ENCODE peak calls at places on chromosomes 16 and 17, in ten cellular contexts. One of them, this sample, is unnamed.

GRCh38 chr17:36592316-36592710 is 634 bp downstream of the DHRS11 start:
- DNase-seq in dorsolateral prefrontal cortex: peak; percentile 38
- DNase-seq in epithelial cell of esophagus: peak; percentile 35
- DNase-seq in GM04503: no peak
- DNase-seq in nephron progenitor cell: peak; percentile 40
- DNase-seq in HS-27A: no peak
- DNase-seq in EH: peak; percentile 40
- DNase-seq in RKO: peak; percentile 42
- DNase-seq in NCI-H510A treated with DMSO at 0.1 percent for 48 hours: peak; percentile 24
- DNase-seq in activated T-cell treated with anti-CD3 and anti-CD28 coated beads for 1 hour: no peak
- DNase-seq in this sample: peak; percentile 28

GRCh38 chr16:89904606-89905510 is 13.8 kb upstream of the MC1R start:
- DNase-seq in dorsolateral prefrontal cortex: no peak
- DNase-seq in epithelial cell of esophagus: peak; percentile 51
- DNase-seq in GM04503: no peak
- DNase-seq in nephron progenitor cell: no peak
- DNase-seq in HS-27A: no peak
- DNase-seq in EH: no peak
- DNase-seq in RKO: no peak
- DNase-seq in NCI-H510A treated with DMSO at 0.1 percent for 48 hours: no peak
- DNase-seq in activated T-cell treated with anti-CD3 and anti-CD28 coated beads for 1 hour: no peak
- DNase-seq in this sample: no peak

GRCh38 chr17:64319531-64319930 is 56.5 kb upstream of the TEX2 start:
- DNase-seq in dorsolateral prefrontal cortex: no peak
- DNase-seq in epithelial cell of esophagus: no peak
- DNase-seq in GM04503: no peak
- DNase-seq in nephron progenitor cell: no peak
- DNase-seq in HS-27A: no peak
- DNase-seq in EH: no peak
- DNase-seq in RKO: no peak
- DNase-seq in NCI-H510A treated with DMSO at 0.1 percent for 48 hours: no peak
- DNase-seq in activated T-cell treated with anti-CD3 and anti-CD28 coated beads for 1 hour: no peak
- DNase-seq in this sample: no peak

GRCh38 chr17:39925282-39926134 is 1.9 kb downstream of the ORMDL3 start:
- DNase-seq in dorsolateral prefrontal cortex: no peak
- DNase-seq in epithelial cell of esophagus: no peak
- DNase-seq in GM04503: no peak
- DNase-seq in nephron progenitor cell: no peak
- DNase-seq in HS-27A: no peak
- DNase-seq in EH: no peak
- DNase-seq in RKO: no peak
- DNase-seq in NCI-H510A treated with DMSO at 0.1 percent for 48 hours: peak; percentile 17
- DNase-seq in activated T-cell treated with anti-CD3 and anti-CD28 coated beads for 1 hour: no peak
- DNase-seq in this sample: no peak

GRCh38 chr16:86979984-86980553 is 337.1 kb downstream of the C16orf95 start:
- DNase-seq in dorsolateral prefrontal cortex: no peak
- DNase-seq in epithelial cell of esophagus: no peak
- DNase-seq in GM04503: no peak
- DNase-seq in nephron progenitor cell: no peak
- DNase-seq in HS-27A: no peak
- DNase-seq in EH: no peak
- DNase-seq in RKO: no peak
- DNase-seq in NCI-H510A treated with DMSO at 0.1 percent for 48 hours: no peak
- DNase-seq in activated T-cell treated with anti-CD3 and anti-CD28 coated beads for 1 hour: no peak
- DNase-seq in this sample: no peak

GRCh38 chr17:12545877-12546513 is 119.7 kb upstream of the MYOCD start:
- DNase-seq in dorsolateral prefrontal cortex: peak; percentile 6
- DNase-seq in epithelial cell of esophagus: peak; percentile 56
- DNase-seq in GM04503: no peak
- DNase-seq in nephron progenitor cell: peak; percentile 50
- DNase-seq in HS-27A: no peak
- DNase-seq in EH: peak; percentile 74
- DNase-seq in RKO: peak; percentile 73
- DNase-seq in NCI-H510A treated with DMSO at 0.1 percent for 48 hours: peak; percentile 0
- DNase-seq in activated T-cell treated with anti-CD3 and anti-CD28 coated beads for 1 hour: no peak
- DNase-seq in this sample: peak; percentile 55

GRCh38 chr17:65556014-65556909 is 5.2 kb downstream of the AXIN2 start:
- DNase-seq in dorsolateral prefrontal cortex: peak; percentile 79
- DNase-seq in epithelial cell of esophagus: peak; percentile 46
- DNase-seq in GM04503: no peak
- DNase-seq in nephron progenitor cell: peak; percentile 95
- DNase-seq in HS-27A: no peak
- DNase-seq in EH: peak; percentile 59
- DNase-seq in RKO: peak; percentile 40
- DNase-seq in NCI-H510A treated with DMSO at 0.1 percent for 48 hours: peak; percentile 68
- DNase-seq in activated T-cell treated with anti-CD3 and anti-CD28 coated beads for 1 hour: peak; percentile 98
- DNase-seq in this sample: peak; percentile 84

GRCh38 chr17:5419959-5420653 is at the start of gene RPAIN:
- DNase-seq in dorsolateral prefrontal cortex: peak; percentile 90
- DNase-seq in epithelial cell of esophagus: peak; percentile 9
- DNase-seq in GM04503: peak; percentile 48
- DNase-seq in nephron progenitor cell: peak; percentile 78
- DNase-seq in HS-27A: no peak
- DNase-seq in EH: peak; percentile 85
- DNase-seq in RKO: peak; percentile 91
- DNase-seq in NCI-H510A treated with DMSO at 0.1 percent for 48 hours: peak; percentile 96
- DNase-seq in activated T-cell treated with anti-CD3 and anti-CD28 coated beads for 1 hour: peak; percentile 76
- DNase-seq in this sample: peak; percentile 72

GRCh38 chr16:10895053-10895946 is 18.3 kb downstream of the CIITA start:
- DNase-seq in dorsolateral prefrontal cortex: no peak
- DNase-seq in epithelial cell of esophagus: peak; percentile 50
- DNase-seq in GM04503: no peak
- DNase-seq in nephron progenitor cell: peak; percentile 95
- DNase-seq in HS-27A: no peak
- DNase-seq in EH: peak; percentile 59
- DNase-seq in RKO: peak; percentile 36
- DNase-seq in NCI-H510A treated with DMSO at 0.1 percent for 48 hours: no peak
- DNase-seq in activated T-cell treated with anti-CD3 and anti-CD28 coated beads for 1 hour: peak; percentile 22
- DNase-seq in this sample: peak; percentile 71

This sample was measured in endothelial cell.